ENCODE peak calls at places on chromosomes 3 and 15, in six cellular contexts. B is neural progenitor cell, V is WTC11, P is MM.1S, R is A549, W is ascending aorta. G is an unnamed sample.

GRCh38 chr3:108312656-108313055 is 16.3 kb downstream of the HHLA2 start:
- DNase-seq in B (no peak), V (no peak), P (no peak), R (no peak), W (no peak), G (no peak)

GRCh38 chr15:78895411-78895810 is 22.7 kb downstream of the MORF4L1 start:
- DNase-seq in B (no peak), V (no peak), P (no peak), R (no peak), W (no peak), G (no peak)

GRCh38 chr15:90955911-90956310 is 1.2 kb downstream of the RCCD1 start:
- DNase-seq in B (no peak), V (no peak), P (peak), R (peak), W (no peak), G (no peak)

GRCh38 chr3:23316924-23317323 is 113.8 kb downstream of the UBE2E2 start:
- DNase-seq in B (no peak), V (no peak), P (no peak), R (no peak), W (no peak), G (no peak)

GRCh38 chr3:15804553-15805095 is 6.8 kb upstream of the ANKRD28 start:
- DNase-seq in B (no peak), V (no peak), P (no peak), R (no peak), W (no peak), G (no peak)

GRCh38 chr3:190566043-190566933 is 52.4 kb downstream of the IL1RAP start:
- DNase-seq in B (no peak), V (no peak), P (no peak), R (peak), W (peak), G (peak)

GRCh38 chr3:170440346-170440745 is 21.7 kb downstream of the CLDN11 start:
- DNase-seq in B (no peak), V (no peak), P (no peak), R (no peak), W (no peak), G (no peak)

GRCh38 chr3:98329392-98330124 is 24.1 kb upstream of the OR5K4 start:
- DNase-seq in B (peak), V (peak), P (peak), R (peak), W (no peak), G (peak)

GRCh38 chr15:60265057-60265456 is 132.7 kb downstream of the ANXA2 start:
- DNase-seq in B (no peak), V (no peak), P (no peak), R (no peak), W (no peak), G (no peak)

GRCh38 chr3:113741086-113741485 is 5.0 kb downstream of the NAA50 start:
- DNase-seq in B (no peak), V (no peak), P (peak), R (no peak), W (no peak), G (no peak)

GRCh38 chr3:29426302-29427226 is 145.7 kb downstream of the RBMS3 start:
- DNase-seq in B (no peak), V (no peak), P (no peak), R (no peak), W (no peak), G (no peak)

GRCh38 chr15:82108489-82109078 is 62.8 kb upstream of the MEX3B start:
- DNase-seq in B (peak), V (peak), P (peak), R (peak), W (no peak), G (peak)

GRCh38 chr3:14329116-14329830 is 73.1 kb upstream of the SLC6A6 start:
- DNase-seq in B (peak), V (peak), P (no peak), R (no peak), W (no peak), G (no peak)

GRCh38 chr15:74866090-74866489 is 7.1 kb downstream of the SCAMP2 start:
- DNase-seq in B (no peak), V (no peak), P (no peak), R (peak), W (no peak), G (no peak)

GRCh38 chr3:152051501-152052404 is 178.3 kb downstream of the SUCNR1 start:
- DNase-seq in B (no peak), V (no peak), P (no peak), R (peak), W (no peak), G (no peak)

GRCh38 chr15:84598250-84598649 is 2.6 kb upstream of the ZSCAN2 start:
- DNase-seq in B (peak), V (no peak), P (peak), R (no peak), W (no peak), G (no peak)

GRCh38 chr3:4820296-4821121 is 158.7 kb upstream of the BHLHE40 start:
- DNase-seq in B (no peak), V (no peak), P (no peak), R (no peak), W (no peak), G (no peak)

GRCh38 chr15:89121414-89121813 is 33.2 kb downstream of the ABHD2 start:
- DNase-seq in B (no peak), V (no peak), P (no peak), R (peak), W (no peak), G (peak)

GRCh38 chr3:42306499-42306898 is 40.5 kb upstream of the CCK start:
- DNase-seq in B (no peak), V (no peak), P (no peak), R (no peak), W (no peak), G (no peak)

G was measured in right lobe of liver.